ENCODE peak calls at places on chromosomes 7 and 10, in eight cellular contexts. One of them, this sample, is unnamed.

GRCh38 chr7:43283706-43284105 is 171.3 kb downstream of the HECW1 start:
- DNase-seq in tibial nerve: no peak
- DNase-seq in fibroblast of lung: no peak
- DNase-seq in sigmoid colon: no peak
- DNase-seq in BJ: no peak
- DNase-seq in gastrocnemius medialis: no peak
- DNase-seq in testis: no peak
- DNase-seq in pancreas: no peak
- DNase-seq in this sample: no peak

GRCh38 chr7:50729962-50730361 is 52.7 kb downstream of the GRB10 start:
- DNase-seq in tibial nerve: no peak
- DNase-seq in fibroblast of lung: peak; percentile 96
- DNase-seq in sigmoid colon: no peak
- DNase-seq in BJ: no peak
- DNase-seq in gastrocnemius medialis: no peak
- DNase-seq in testis: no peak
- DNase-seq in pancreas: no peak
- DNase-seq in this sample: peak; percentile 35

GRCh38 chr7:46034056-46034768 is 113.1 kb upstream of the IGFBP3 start:
- DNase-seq in tibial nerve: no peak
- DNase-seq in fibroblast of lung: peak; percentile 67
- DNase-seq in sigmoid colon: no peak
- DNase-seq in BJ: peak; percentile 90
- DNase-seq in gastrocnemius medialis: no peak
- DNase-seq in testis: no peak
- DNase-seq in pancreas: no peak
- DNase-seq in this sample: peak; percentile 66

GRCh38 chr7:36469236-36469635 is 79.6 kb downstream of the ANLN start:
- DNase-seq in tibial nerve: no peak
- DNase-seq in fibroblast of lung: peak; percentile 31
- DNase-seq in sigmoid colon: no peak
- DNase-seq in BJ: no peak
- DNase-seq in gastrocnemius medialis: no peak
- DNase-seq in testis: no peak
- DNase-seq in pancreas: no peak
- DNase-seq in this sample: no peak

GRCh38 chr7:20388064-20388463 is 57.4 kb downstream of the ITGB8 start:
- DNase-seq in tibial nerve: no peak
- DNase-seq in fibroblast of lung: peak; percentile 18
- DNase-seq in sigmoid colon: no peak
- DNase-seq in BJ: no peak
- DNase-seq in gastrocnemius medialis: no peak
- DNase-seq in testis: no peak
- DNase-seq in pancreas: no peak
- DNase-seq in this sample: no peak

GRCh38 chr10:76540786-76541185 is 1096.8 kb downstream of the KCNMA1 start:
- DNase-seq in tibial nerve: no peak
- DNase-seq in fibroblast of lung: peak; percentile 32
- DNase-seq in sigmoid colon: no peak
- DNase-seq in BJ: no peak
- DNase-seq in gastrocnemius medialis: no peak
- DNase-seq in testis: no peak
- DNase-seq in pancreas: no peak
- DNase-seq in this sample: no peak

GRCh38 chr7:105806592-105807266 is 69.7 kb downstream of the ATXN7L1 start:
- DNase-seq in tibial nerve: no peak
- DNase-seq in fibroblast of lung: peak; percentile 74
- DNase-seq in sigmoid colon: no peak
- DNase-seq in BJ: no peak
- DNase-seq in gastrocnemius medialis: no peak
- DNase-seq in testis: no peak
- DNase-seq in pancreas: no peak
- DNase-seq in this sample: peak; percentile 63

GRCh38 chr7:4144801-4145470 is 537.2 kb upstream of the FOXK1 start:
- DNase-seq in tibial nerve: peak; percentile 39
- DNase-seq in fibroblast of lung: peak; percentile 58
- DNase-seq in sigmoid colon: peak; percentile 88
- DNase-seq in BJ: no peak
- DNase-seq in gastrocnemius medialis: no peak
- DNase-seq in testis: peak; percentile 58
- DNase-seq in pancreas: peak; percentile 61
- DNase-seq in this sample: peak; percentile 22

GRCh38 chr7:24757799-24758275 is 573 bp upstream of the GSDME start:
- DNase-seq in tibial nerve: no peak
- DNase-seq in fibroblast of lung: peak; percentile 66
- DNase-seq in sigmoid colon: no peak
- DNase-seq in BJ: peak; percentile 24
- DNase-seq in gastrocnemius medialis: peak; percentile 30
- DNase-seq in testis: peak; percentile 39
- DNase-seq in pancreas: no peak
- DNase-seq in this sample: peak; percentile 50

GRCh38 chr7:41391818-41392217 is 311.1 kb downstream of the INHBA start:
- DNase-seq in tibial nerve: no peak
- DNase-seq in fibroblast of lung: no peak
- DNase-seq in sigmoid colon: no peak
- DNase-seq in BJ: no peak
- DNase-seq in gastrocnemius medialis: no peak
- DNase-seq in testis: no peak
- DNase-seq in pancreas: no peak
- DNase-seq in this sample: no peak

GRCh38 chr10:58173391-58173790 is 94.3 kb downstream of the IPMK start:
- DNase-seq in tibial nerve: no peak
- DNase-seq in fibroblast of lung: no peak
- DNase-seq in sigmoid colon: no peak
- DNase-seq in BJ: no peak
- DNase-seq in gastrocnemius medialis: no peak
- DNase-seq in testis: no peak
- DNase-seq in pancreas: no peak
- DNase-seq in this sample: no peak

GRCh38 chr10:114716811-114717404 is 58.8 kb upstream of the ABLIM1 start:
- DNase-seq in tibial nerve: no peak
- DNase-seq in fibroblast of lung: peak; percentile 82
- DNase-seq in sigmoid colon: no peak
- DNase-seq in BJ: no peak
- DNase-seq in gastrocnemius medialis: no peak
- DNase-seq in testis: no peak
- DNase-seq in pancreas: no peak
- DNase-seq in this sample: no peak

GRCh38 chr10:91681361-91682276 is 48.7 kb upstream of the PPP1R3C start:
- DNase-seq in tibial nerve: no peak
- DNase-seq in fibroblast of lung: peak; percentile 40
- DNase-seq in sigmoid colon: no peak
- DNase-seq in BJ: no peak
- DNase-seq in gastrocnemius medialis: no peak
- DNase-seq in testis: peak; percentile 61
- DNase-seq in pancreas: no peak
- DNase-seq in this sample: no peak

GRCh38 chr10:114350751-114351150 is 53.6 kb downstream of the AFAP1L2 start:
- DNase-seq in tibial nerve: no peak
- DNase-seq in fibroblast of lung: no peak
- DNase-seq in sigmoid colon: no peak
- DNase-seq in BJ: no peak
- DNase-seq in gastrocnemius medialis: no peak
- DNase-seq in testis: no peak
- DNase-seq in pancreas: no peak
- DNase-seq in this sample: no peak

GRCh38 chr7:44449531-44449930 is 40.9 kb downstream of the NUDCD3 start:
- DNase-seq in tibial nerve: no peak
- DNase-seq in fibroblast of lung: peak; percentile 19
- DNase-seq in sigmoid colon: no peak
- DNase-seq in BJ: peak; percentile 8
- DNase-seq in gastrocnemius medialis: no peak
- DNase-seq in testis: no peak
- DNase-seq in pancreas: no peak
- DNase-seq in this sample: peak; percentile 40

GRCh38 chr10:71963756-71964668 is at the start of gene CHST3:
- DNase-seq in tibial nerve: peak; percentile 46
- DNase-seq in fibroblast of lung: peak; percentile 70
- DNase-seq in sigmoid colon: peak; percentile 91
- DNase-seq in BJ: no peak
- DNase-seq in gastrocnemius medialis: peak; percentile 62
- DNase-seq in testis: peak; percentile 69
- DNase-seq in pancreas: peak; percentile 80
- DNase-seq in this sample: peak; percentile 50

DNA sequence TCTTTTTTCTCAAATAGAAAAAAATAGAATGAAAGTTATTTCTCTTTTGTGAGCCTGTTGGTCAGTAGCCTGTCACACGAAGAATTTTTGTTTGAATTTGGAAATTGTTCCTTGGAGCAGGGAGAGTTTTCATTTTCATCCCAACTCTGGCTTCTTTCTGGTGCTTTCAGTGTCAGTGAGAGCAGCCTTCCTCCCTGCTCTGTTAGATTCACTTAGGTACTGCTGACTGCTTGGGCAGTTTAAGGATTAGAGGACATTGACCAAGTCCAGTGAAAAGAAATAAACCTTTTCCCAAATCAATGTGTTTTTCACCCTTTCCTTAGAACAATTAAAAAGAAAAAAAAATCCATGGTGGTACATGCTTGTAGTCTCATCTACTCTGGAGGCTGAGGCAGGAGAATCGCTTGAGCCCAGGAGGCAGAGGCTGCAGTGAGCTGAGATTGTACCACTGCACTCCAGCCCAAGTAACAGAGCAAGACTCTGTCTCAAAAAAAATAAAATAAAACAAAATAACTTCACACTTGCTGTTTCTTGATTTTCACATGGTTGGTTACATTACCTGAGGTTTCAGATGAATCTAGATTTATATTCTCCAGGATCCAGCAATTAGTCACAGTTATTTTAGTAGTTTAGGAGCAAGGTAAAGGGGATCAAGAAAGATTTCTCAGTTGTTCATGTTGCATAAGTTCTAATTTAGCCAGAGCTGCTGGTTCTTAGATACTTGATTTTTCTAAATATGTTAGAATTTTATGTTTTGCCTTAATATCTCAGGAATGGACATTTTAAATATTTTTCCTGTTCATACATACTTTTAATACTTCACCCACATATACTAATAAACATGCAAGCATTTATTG is 63.1 kb downstream of the ZNRF2 start:
- DNase-seq in tibial nerve: no peak
- DNase-seq in fibroblast of lung: no peak
- DNase-seq in sigmoid colon: no peak
- DNase-seq in BJ: no peak
- DNase-seq in gastrocnemius medialis: no peak
- DNase-seq in testis: no peak
- DNase-seq in pancreas: no peak
- DNase-seq in this sample: no peak
- H3K4me3 ChIP-seq in tibial nerve: no peak overlapping the region
- H3K4me3 ChIP-seq in fibroblast of lung: no peak overlapping the region
- H3K4me3 ChIP-seq in sigmoid colon: no peak overlapping the region
- H3K4me3 ChIP-seq in BJ: no peak overlapping the region
- H3K4me3 ChIP-seq in gastrocnemius medialis: no peak overlapping the region
- H3K4me3 ChIP-seq in testis: no peak overlapping the region
- H3K4me3 ChIP-seq in pancreas: no peak overlapping the region
- H3K4me3 ChIP-seq in this sample: no peak overlapping the region

GRCh38 chr10:28300027-28300426 is 2.8 kb downstream of the MPP7 start:
- DNase-seq in tibial nerve: no peak
- DNase-seq in fibroblast of lung: no peak
- DNase-seq in sigmoid colon: no peak
- DNase-seq in BJ: no peak
- DNase-seq in gastrocnemius medialis: no peak
- DNase-seq in testis: no peak
- DNase-seq in pancreas: no peak
- DNase-seq in this sample: no peak
- TF ChIP-seq CTCF in tibial nerve: no peak
- TF ChIP-seq CTCF in fibroblast of lung: peak; percentile 4
- TF ChIP-seq CTCF in sigmoid colon: no peak
- TF ChIP-seq CTCF in BJ: no peak
- TF ChIP-seq CTCF in gastrocnemius medialis: no peak
- TF ChIP-seq CTCF in testis: no peak
- TF ChIP-seq CTCF in pancreas: no peak
- TF ChIP-seq CTCF in this sample: no peak

DNA sequence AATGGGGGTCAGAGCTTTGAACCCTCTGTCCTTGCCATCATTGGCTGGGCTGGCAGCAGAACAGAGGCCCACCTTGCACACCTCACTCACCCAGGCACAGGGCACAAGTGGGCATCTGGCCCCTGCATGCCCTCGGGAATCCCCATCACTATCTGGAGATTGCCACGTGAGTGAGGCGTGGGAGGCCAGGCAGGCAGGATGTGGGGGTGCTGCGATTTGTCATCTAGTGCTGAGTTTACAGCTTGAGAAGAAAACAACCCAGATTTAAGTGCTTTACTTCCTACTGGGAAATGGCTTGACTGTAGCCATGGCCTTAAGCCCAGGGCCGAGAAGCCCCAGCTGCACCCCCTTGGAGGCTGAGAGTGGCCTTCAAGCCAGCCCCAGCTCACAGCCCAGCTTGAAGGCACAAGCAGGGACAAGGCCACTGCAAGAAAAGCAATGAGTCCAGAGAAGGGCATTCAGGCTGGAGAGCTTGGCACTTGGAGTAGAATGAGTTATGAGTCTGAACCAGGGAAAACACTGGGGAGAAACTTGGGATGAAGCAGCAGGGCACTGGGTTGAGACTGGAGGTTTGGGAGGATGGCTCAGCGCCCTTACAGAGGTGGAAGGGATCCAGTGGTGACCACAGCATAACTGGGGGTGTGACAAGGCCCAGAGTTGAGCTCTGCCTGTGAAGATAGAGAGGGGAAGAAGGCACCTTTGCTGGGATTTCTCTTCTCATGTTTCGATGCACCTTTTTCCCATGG is 123.0 kb downstream of the CXCL12 start:
- DNase-seq in tibial nerve: no peak
- DNase-seq in fibroblast of lung: peak; percentile 48
- DNase-seq in sigmoid colon: peak; percentile 70
- DNase-seq in BJ: no peak
- DNase-seq in gastrocnemius medialis: no peak
- DNase-seq in testis: no peak
- DNase-seq in pancreas: no peak
- DNase-seq in this sample: peak; percentile 69
- H3K4me3 ChIP-seq in tibial nerve: no peak overlapping the region
- H3K4me3 ChIP-seq in fibroblast of lung: no peak overlapping the region
- H3K4me3 ChIP-seq in sigmoid colon: no peak overlapping the region
- H3K4me3 ChIP-seq in BJ: no peak overlapping the region
- H3K4me3 ChIP-seq in gastrocnemius medialis: no peak overlapping the region
- H3K4me3 ChIP-seq in testis: no peak overlapping the region
- H3K4me3 ChIP-seq in pancreas: no peak overlapping the region
- H3K4me3 ChIP-seq in this sample: no peak overlapping the region

GRCh38 chr10:132276706-132277105 is 31.0 kb downstream of the STK32C start:
- DNase-seq in tibial nerve: no peak
- DNase-seq in fibroblast of lung: no peak
- DNase-seq in sigmoid colon: no peak
- DNase-seq in BJ: no peak
- DNase-seq in gastrocnemius medialis: no peak
- DNase-seq in testis: no peak
- DNase-seq in pancreas: peak; percentile 26
- DNase-seq in this sample: no peak

GRCh38 chr10:132276179-132276675 is 31.5 kb downstream of the STK32C start:
- DNase-seq in tibial nerve: no peak
- DNase-seq in fibroblast of lung: no peak
- DNase-seq in sigmoid colon: no peak
- DNase-seq in BJ: no peak
- DNase-seq in gastrocnemius medialis: no peak
- DNase-seq in testis: no peak
- DNase-seq in pancreas: peak; percentile 20
- DNase-seq in this sample: no peak

GRCh38 chr10:132274581-132274980 is 33.2 kb downstream of the STK32C start:
- DNase-seq in tibial nerve: no peak
- DNase-seq in fibroblast of lung: no peak
- DNase-seq in sigmoid colon: no peak
- DNase-seq in BJ: no peak
- DNase-seq in gastrocnemius medialis: no peak
- DNase-seq in testis: no peak
- DNase-seq in pancreas: peak; percentile 46
- DNase-seq in this sample: no peak

GRCh38 chr10:132274986-132275385 is 32.8 kb downstream of the STK32C start:
- DNase-seq in tibial nerve: no peak
- DNase-seq in fibroblast of lung: no peak
- DNase-seq in sigmoid colon: no peak
- DNase-seq in BJ: no peak
- DNase-seq in gastrocnemius medialis: no peak
- DNase-seq in testis: no peak
- DNase-seq in pancreas: peak; percentile 49
- DNase-seq in this sample: no peak

GRCh38 chr10:132275426-132276178 is 32.1 kb downstream of the STK32C start:
- DNase-seq in tibial nerve: no peak
- DNase-seq in fibroblast of lung: no peak
- DNase-seq in sigmoid colon: no peak
- DNase-seq in BJ: no peak
- DNase-seq in gastrocnemius medialis: no peak
- DNase-seq in testis: no peak
- DNase-seq in pancreas: peak; percentile 54
- DNase-seq in this sample: no peak
- TF ChIP-seq CTCF in tibial nerve: no peak
- TF ChIP-seq CTCF in fibroblast of lung: no peak
- TF ChIP-seq CTCF in sigmoid colon: no peak
- TF ChIP-seq CTCF in BJ: no peak
- TF ChIP-seq CTCF in gastrocnemius medialis: no peak
- TF ChIP-seq CTCF in testis: no peak
- TF ChIP-seq CTCF in pancreas: no peak
- TF ChIP-seq CTCF in this sample: no peak